ENCODE peak calls at places on chromosomes 12 and 14, in nine cellular contexts. J is left ventricle myocardium inferior; P is PC-3; S is HFFc6; B is cardiac muscle cell; V is fibroblast of lung; G is CD8-positive, alpha-beta T cell; H is BE2C; F is progenitor cell of endocrine pancreas. R is an unnamed sample.

GRCh38 chr14:53023325-53023724 is 72.5 kb upstream of the FERMT2 start:
- DNase-seq in J (no peak), P (no peak), S (no peak), B (no peak), V (no peak), G (no peak), H (no peak), F (no peak), R (no peak)

GRCh38 chr14:77151918-77152588 is 10.5 kb upstream of the ZDHHC22 start:
- DNase-seq in J (no peak), P (peak), S (peak), B (no peak), V (peak), G (no peak), H (peak), F (no peak), R (no peak)

GRCh38 chr14:69287096-69287991 is 27.4 kb downstream of the GALNT16 start:
- DNase-seq in J (no peak), P (peak), S (no peak), B (no peak), V (peak), G (no peak), H (peak), F (no peak), R (no peak)

GRCh38 chr12:93317227-93317626 is 60.5 kb upstream of the NUDT4 start:
- DNase-seq in J (no peak), P (peak), S (no peak), B (no peak), V (no peak), G (no peak), H (no peak), F (no peak), R (no peak)

GRCh38 chr14:51382506-51382905 is 142.5 kb downstream of the TMX1 start:
- DNase-seq in J (no peak), P (no peak), S (no peak), B (peak), V (no peak), G (no peak), H (no peak), F (no peak), R (no peak)

GRCh38 chr12:105523164-105524057 is 192.9 kb downstream of the C12orf75 start:
- DNase-seq in J (peak), P (no peak), S (peak), B (peak), V (peak), G (no peak), H (peak), F (no peak), R (peak)

GRCh38 chr14:95516554-95517209 is at the start of gene SYNE3:
- DNase-seq in J (peak), P (peak), S (no peak), B (peak), V (no peak), G (no peak), H (peak), F (no peak), R (no peak)

GRCh38 chr14:51701956-51702355 is 50.2 kb downstream of the FRMD6 start:
- DNase-seq in J (no peak), P (no peak), S (no peak), B (no peak), V (peak), G (no peak), H (no peak), F (no peak), R (no peak)

GRCh38 chr14:78848234-78848820 is 678.2 kb downstream of the NRXN3 start:
- DNase-seq in J (no peak), P (peak), S (peak), B (peak), V (peak), G (no peak), H (peak), F (peak), R (no peak)

GRCh38 chr12:34291426-34291901 is 269.2 kb downstream of the ALG10 start:
- DNase-seq in J (peak), P (no peak), S (no peak), B (no peak), V (no peak), G (no peak), H (no peak), F (no peak), R (peak)

GRCh38 chr12:104686196-104686595 is 229.4 kb downstream of the CHST11 start:
- DNase-seq in J (no peak), P (peak), S (no peak), B (no peak), V (peak), G (no peak), H (no peak), F (no peak), R (no peak)

GRCh38 chr12:8823565-8824300 is 1.3 kb downstream of the A2ML1 start:
- DNase-seq in J (no peak), P (no peak), S (peak), B (peak), V (peak), G (no peak), H (no peak), F (peak), R (no peak)

GRCh38 chr14:61184117-61184516 is 97.0 kb downstream of the TMEM30B start:
- DNase-seq in J (no peak), P (peak), S (peak), B (no peak), V (peak), G (no peak), H (no peak), F (no peak), R (no peak)

GRCh38 chr14:98512501-98513251 is 759.3 kb downstream of the BCL11B start:
- DNase-seq in J (no peak), P (no peak), S (no peak), B (no peak), V (no peak), G (no peak), H (no peak), F (no peak), R (no peak)

GRCh38 chr14:94532462-94532861 is 23.2 kb upstream of the SERPINA12 start:
- DNase-seq in J (no peak), P (peak), S (no peak), B (no peak), V (peak), G (no peak), H (no peak), F (no peak), R (no peak)

GRCh38 chr14:66105819-66106218 is 380.4 kb upstream of the CCDC196 start:
- DNase-seq in J (no peak), P (peak), S (no peak), B (no peak), V (peak), G (no peak), H (no peak), F (no peak), R (no peak)

GRCh38 chr12:121801601-121802484 is 2.0 kb upstream of the SETD1B start:
- DNase-seq in J (no peak), P (peak), S (no peak), B (no peak), V (peak), G (peak), H (no peak), F (no peak), R (no peak)

GRCh38 chr12:104059963-104060362 is 4.4 kb upstream of the HCFC2 start:
- DNase-seq in J (no peak), P (no peak), S (no peak), B (no peak), V (no peak), G (no peak), H (no peak), F (no peak), R (no peak)

GRCh38 chr12:131094831-131095805 is 141.4 kb downstream of the ADGRD1 start:
- DNase-seq in J (no peak), P (no peak), S (no peak), B (no peak), V (no peak), G (no peak), H (peak), F (no peak), R (no peak)

GRCh38 chr12:56013482-56013881 is 7.4 kb upstream of the IKZF4 start:
- DNase-seq in J (no peak), P (no peak), S (no peak), B (no peak), V (no peak), G (no peak), H (no peak), F (no peak), R (no peak)

GRCh38 chr12:65535951-65536350 is 257.5 kb downstream of the MSRB3 start:
- DNase-seq in J (no peak), P (no peak), S (peak), B (no peak), V (peak), G (no peak), H (no peak), F (no peak), R (no peak)

GRCh38 chr12:42735869-42736361 is 146.4 kb upstream of the PRICKLE1 start:
- DNase-seq in J (peak), P (no peak), S (no peak), B (peak), V (peak), G (no peak), H (peak), F (no peak), R (no peak)

GRCh38 chr12:47818701-47819543 is 781 bp downstream of the HDAC7 start:
- DNase-seq in J (peak), P (no peak), S (peak), B (peak), V (no peak), G (no peak), H (peak), F (peak), R (no peak)

GRCh38 chr12:6635856-6636521 is at the start of gene LPAR5:
- DNase-seq in J (no peak), P (peak), S (no peak), B (no peak), V (peak), G (no peak), H (no peak), F (no peak), R (no peak)

GRCh38 chr12:13196302-13196921 is at the start of gene EMP1:
- DNase-seq in J (peak), P (peak), S (peak), B (no peak), V (peak), G (peak), H (no peak), F (no peak), R (peak)

GRCh38 chr14:71620401-71620800 is 311.8 kb upstream of the RGS6 start:
- DNase-seq in J (no peak), P (peak), S (peak), B (no peak), V (peak), G (no peak), H (no peak), F (no peak), R (no peak)

GRCh38 chr14:101716956-101717662 is 44.4 kb upstream of the PPP2R5C start:
- DNase-seq in J (no peak), P (no peak), S (peak), B (no peak), V (peak), G (no peak), H (no peak), F (no peak), R (peak)

GRCh38 chr14:65949711-65950516 is 536.3 kb upstream of the CCDC196 start:
- DNase-seq in J (peak), P (peak), S (peak), B (peak), V (peak), G (no peak), H (peak), F (no peak), R (no peak)

GRCh38 chr12:128365831-128366231 is 98.9 kb downstream of the TMEM132C start:
- DNase-seq in J (no peak), P (no peak), S (no peak), B (peak), V (no peak), G (no peak), H (no peak), F (no peak), R (no peak)

GRCh38 chr14:38405851-38406630 is 150.1 kb upstream of the CLEC14A start:
- DNase-seq in J (no peak), P (peak), S (peak), B (peak), V (peak), G (no peak), H (peak), F (no peak), R (no peak)

GRCh38 chr14:100616854-100617714 is 29.9 kb upstream of the BEGAIN start:
- DNase-seq in J (no peak), P (no peak), S (no peak), B (no peak), V (no peak), G (no peak), H (no peak), F (no peak), R (no peak)

GRCh38 chr12:120257041-120257821 is 8.3 kb downstream of the PXN start:
- DNase-seq in J (peak), P (peak), S (peak), B (no peak), V (peak), G (no peak), H (peak), F (no peak), R (peak)

DNA sequence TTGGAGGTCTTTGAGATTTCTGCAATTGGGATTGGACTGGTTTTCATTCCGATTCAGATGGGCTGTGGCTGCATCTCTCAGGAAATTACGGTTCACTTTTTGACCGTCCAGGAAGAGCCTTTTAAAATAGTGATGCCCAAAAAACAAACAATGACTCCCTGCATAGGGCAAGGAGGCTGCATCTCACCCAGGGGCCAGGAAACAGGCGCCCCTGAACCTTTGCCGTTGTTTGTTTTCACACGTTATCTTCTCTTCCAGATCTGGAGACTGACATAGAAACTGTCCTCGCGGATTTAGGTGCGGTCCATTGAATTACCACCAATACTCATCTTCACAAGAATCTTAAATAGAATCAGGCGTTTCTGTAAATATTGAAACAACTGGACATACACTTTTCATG is 66.0 kb downstream of the FLRT2 start:
- DNase-seq in J (no peak), P (peak), S (no peak), B (no peak), V (no peak), G (no peak), H (no peak), F (no peak), R (no peak)
- TF ChIP-seq CTCF in J (no peak), P (no peak), S (no peak), B (no peak), V (no peak), G (no peak), H (no peak), F (no peak), R (no peak)

GRCh38 chr12:52442600-52443061 is 8.5 kb upstream of the KRT75 start:
- DNase-seq in J (no peak), P (peak), S (peak), B (peak), V (peak), G (no peak), H (no peak), F (no peak), R (no peak)
- TF ChIP-seq CTCF in J (no peak), P (peak), S (peak), B (peak), V (no peak), G (no peak), H (no peak), F (no peak), R (no peak)

GRCh38 chr12:113461666-113462065 is 10.0 kb downstream of the LHX5 start:
- DNase-seq in J (no peak), P (peak), S (peak), B (peak), V (no peak), G (no peak), H (no peak), F (no peak), R (no peak)
- TF ChIP-seq CTCF in J (no peak), P (peak), S (peak), B (peak), V (peak), G (no peak), H (peak), F (peak), R (peak)

GRCh38 chr12:116472193-116472592 is 87.0 kb upstream of the MAP1LC3B2 start:
- DNase-seq in J (no peak), P (no peak), S (no peak), B (no peak), V (no peak), G (no peak), H (no peak), F (no peak), R (no peak)

GRCh38 chr12:116474331-116474730 is 84.8 kb upstream of the MAP1LC3B2 start:
- DNase-seq in J (no peak), P (no peak), S (no peak), B (no peak), V (no peak), G (no peak), H (no peak), F (no peak), R (no peak)

GRCh38 chr12:116476227-116476852 is 82.8 kb upstream of the MAP1LC3B2 start:
- DNase-seq in J (no peak), P (no peak), S (no peak), B (no peak), V (no peak), G (no peak), H (no peak), F (no peak), R (no peak)

GRCh38 chr12:116473416-116473815 is 85.8 kb upstream of the MAP1LC3B2 start:
- DNase-seq in J (no peak), P (no peak), S (no peak), B (no peak), V (no peak), G (no peak), H (no peak), F (no peak), R (no peak)

GRCh38 chr12:116474899-116475298 is 84.3 kb upstream of the MAP1LC3B2 start:
- DNase-seq in J (no peak), P (no peak), S (no peak), B (no peak), V (no peak), G (no peak), H (no peak), F (no peak), R (no peak)
- TF ChIP-seq CTCF in J (no peak), P (no peak), S (no peak), B (no peak), V (no peak), G (no peak), H (no peak), F (no peak), R (no peak)

DNA sequence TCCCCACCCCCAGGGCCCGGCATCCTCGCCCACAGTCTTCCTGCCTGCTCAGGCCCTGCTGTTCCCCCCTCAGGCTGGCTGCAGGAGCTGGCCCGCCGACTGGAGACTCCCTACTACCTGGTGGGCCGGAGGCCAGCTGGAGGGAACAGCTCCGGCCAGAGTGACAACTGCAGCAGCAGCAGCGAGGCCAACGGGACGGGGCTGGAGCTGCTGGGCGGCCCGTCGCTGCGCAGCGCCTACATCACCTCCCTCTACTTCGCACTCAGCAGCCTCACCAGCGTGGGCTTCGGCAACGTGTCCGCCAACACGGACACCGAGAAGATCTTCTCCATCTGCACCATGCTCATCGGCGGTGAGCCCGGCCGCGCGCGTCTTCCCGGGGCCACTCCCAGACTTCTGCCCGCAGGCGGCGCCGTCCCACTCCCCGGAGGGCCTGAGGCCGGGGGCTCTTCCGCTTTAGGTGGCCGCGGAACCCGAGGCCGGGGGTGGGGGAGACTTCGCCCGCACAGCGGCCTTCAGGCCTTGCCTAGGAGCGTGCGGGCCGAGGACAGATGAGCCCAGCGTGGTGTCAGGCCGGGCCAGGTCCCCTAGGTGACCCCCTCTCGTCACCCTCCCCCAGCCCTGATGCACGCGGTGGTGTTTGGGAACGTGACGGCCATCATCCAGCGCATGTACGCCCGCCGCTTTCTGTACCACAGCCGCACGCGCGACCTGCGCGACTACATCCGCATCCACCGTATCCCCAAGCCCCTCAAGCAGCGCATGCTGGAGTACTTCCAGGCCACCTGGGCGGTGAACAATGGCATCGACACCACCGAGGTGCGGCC is 10.2 kb downstream of the KCNH3 start:
- DNase-seq in J (no peak), P (no peak), S (no peak), B (peak), V (peak), G (no peak), H (no peak), F (no peak), R (no peak)
- TF ChIP-seq CTCF in J (peak), P (peak), S (peak), B (peak), V (peak), G (peak), H (no peak), F (peak), R (no peak)

GRCh38 chr14:104472536-104473243 is 106.9 kb upstream of the C14orf180 start:
- DNase-seq in J (no peak), P (no peak), S (no peak), B (no peak), V (no peak), G (no peak), H (no peak), F (no peak), R (no peak)

GRCh38 chr14:104473649-104474574 is 105.7 kb upstream of the C14orf180 start:
- DNase-seq in J (no peak), P (no peak), S (no peak), B (no peak), V (no peak), G (no peak), H (peak), F (no peak), R (no peak)

GRCh38 chr14:104472073-104472472 is 107.5 kb upstream of the C14orf180 start:
- DNase-seq in J (no peak), P (no peak), S (no peak), B (no peak), V (no peak), G (no peak), H (no peak), F (no peak), R (no peak)

GRCh38 chr14:104475256-104475655 is 104.3 kb upstream of the C14orf180 start:
- DNase-seq in J (no peak), P (no peak), S (no peak), B (no peak), V (no peak), G (no peak), H (no peak), F (no peak), R (no peak)

GRCh38 chr14:104473244-104473565 is 106.4 kb upstream of the C14orf180 start:
- DNase-seq in J (no peak), P (no peak), S (no peak), B (peak), V (no peak), G (no peak), H (no peak), F (no peak), R (no peak)
- TF ChIP-seq CTCF in J (no peak), P (no peak), S (no peak), B (no peak), V (no peak), G (no peak), H (no peak), F (peak), R (no peak)

GRCh38 chr14:45083979-45084722 is at the start of gene PRPF39:
- DNase-seq in J (peak), P (peak), S (peak), B (peak), V (peak), G (peak), H (peak), F (peak), R (peak)
- TF ChIP-seq CTCF in J (no peak), P (no peak), S (no peak), B (no peak), V (no peak), G (no peak), H (no peak), F (no peak), R (no peak)

GRCh38 chr12:72267974-72268373 is 4.2 kb upstream of the TRHDE start:
- DNase-seq in J (no peak), P (peak), S (no peak), B (no peak), V (peak), G (no peak), H (no peak), F (no peak), R (no peak)
- TF ChIP-seq CTCF in J (no peak), P (peak), S (peak), B (no peak), V (peak), G (no peak), H (peak), F (peak), R (peak)